ENCODE peak calls at places on chromosomes 1 and 21, in four cellular contexts. D is activated B cell treated with CpG ODN at 0.5 μM for 24 hours, Y is hepatocyte, E is body of pancreas. G is an unnamed sample.

GRCh38 chr1:9182784-9183257 is 51.8 kb upstream of the H6PD start:
- DNase-seq in D (no peak), Y (peak), E (no peak), G (no peak)

GRCh38 chr1:66767590-66767989 is 15.3 kb downstream of the DYNLT5 start:
- DNase-seq in D (no peak), Y (no peak), E (no peak), G (no peak)

GRCh38 chr1:9211291-9211811 is 23.2 kb upstream of the H6PD start:
- DNase-seq in D (no peak), Y (no peak), E (no peak), G (no peak)

GRCh38 chr1:150809651-150810050 is 1.6 kb upstream of the CTSK start:
- DNase-seq in D (no peak), Y (no peak), E (no peak), G (no peak)

GRCh38 chr21:36117276-36117675 is 17.6 kb upstream of the CBR3 start:
- DNase-seq in D (no peak), Y (no peak), E (no peak), G (no peak)

GRCh38 chr1:164693564-164694359 is 134.8 kb downstream of the PBX1 start:
- DNase-seq in D (no peak), Y (no peak), E (no peak), G (no peak)

GRCh38 chr1:116881879-116882520 is 27.7 kb upstream of the PTGFRN start:
- DNase-seq in D (no peak), Y (peak), E (peak), G (no peak)

GRCh38 chr1:171179323-171180227 is 5.5 kb upstream of the FMO2 start:
- DNase-seq in D (no peak), Y (no peak), E (no peak), G (no peak)

GRCh38 chr1:214816603-214817002 is 213.6 kb downstream of the CENPF start:
- DNase-seq in D (no peak), Y (no peak), E (no peak), G (no peak)
- TF ChIP-seq CTCF in D (no peak), Y (no peak), E (no peak), G (peak)

GRCh38 chr1:16073490-16074104 is at the start of gene FAM131C:
- DNase-seq in D (peak), Y (peak), E (peak), G (no peak)
- TF ChIP-seq CTCF in D (no peak), Y (peak), E (no peak), G (peak)

GRCh38 chr1:97190326-97190725 is 468.7 kb downstream of the PTBP2 start:
- DNase-seq in D (no peak), Y (no peak), E (no peak), G (no peak)

DNA sequence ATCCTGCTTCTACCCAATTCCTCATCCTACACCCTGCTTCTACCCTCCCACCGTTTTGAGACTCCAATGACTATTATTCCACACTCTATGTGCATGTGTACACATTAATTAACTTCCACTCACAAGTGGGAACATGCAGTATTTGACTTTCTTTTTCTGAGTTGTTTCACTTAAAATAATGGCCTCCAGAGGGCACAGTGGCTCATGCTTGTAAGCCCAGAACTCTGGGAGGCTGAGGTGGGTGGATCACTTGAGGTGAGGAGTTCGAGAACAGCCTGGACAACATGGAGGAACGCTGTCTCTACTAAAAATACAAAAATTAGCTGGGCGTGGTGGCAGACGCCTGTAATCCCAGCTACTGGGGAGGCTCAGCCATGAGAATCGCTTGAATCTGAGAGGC is 464.8 kb downstream of the PTBP2 start:
- DNase-seq in D (no peak), Y (no peak), E (no peak), G (no peak)
- TF ChIP-seq CTCF in D (no peak), Y (peak), E (no peak), G (peak)

GRCh38 chr21:30590297-30590696 is at the start of gene KRTAP22-2:
- DNase-seq in D (no peak), Y (no peak), E (no peak), G (no peak)
- TF ChIP-seq CTCF in D (no peak), Y (no peak), E (no peak), G (no peak)

GRCh38 chr1:33500547-33500946 is 28.1 kb downstream of the ZSCAN20 start:
- DNase-seq in D (no peak), Y (no peak), E (no peak), G (no peak)
- TF ChIP-seq CTCF in D (no peak), Y (no peak), E (no peak), G (peak)

DNA sequence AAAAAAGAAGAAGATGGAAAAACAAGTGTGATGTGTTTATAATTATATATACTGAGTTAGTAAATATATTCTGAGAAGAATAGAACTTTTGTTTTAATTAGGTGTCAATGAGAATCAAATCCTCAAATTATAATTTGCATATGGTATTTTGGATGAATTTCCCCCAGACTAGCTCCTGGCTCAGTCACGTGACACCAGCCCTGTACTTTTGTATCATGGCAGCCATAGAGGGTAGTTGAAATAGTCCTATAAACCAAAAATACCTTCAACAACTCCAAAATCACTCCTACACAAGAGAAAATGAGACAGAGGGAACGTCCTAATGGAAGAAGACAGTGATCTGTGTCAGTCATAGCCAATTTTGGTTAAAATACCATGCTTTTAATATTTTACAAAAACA is 9.0 kb upstream of the S1PR1 start:
- DNase-seq in D (no peak), Y (no peak), E (no peak), G (no peak)
- TF ChIP-seq CTCF in D (no peak), Y (no peak), E (no peak), G (no peak)

GRCh38 chr1:204688776-204689175 is 3.2 kb upstream of the LRRN2 start:
- DNase-seq in D (no peak), Y (no peak), E (no peak), G (no peak)

GRCh38 chr1:204694145-204694544 is 8.6 kb upstream of the LRRN2 start:
- DNase-seq in D (no peak), Y (no peak), E (no peak), G (no peak)

GRCh38 chr1:204692852-204693356 is 7.4 kb upstream of the LRRN2 start:
- DNase-seq in D (no peak), Y (no peak), E (no peak), G (no peak)

GRCh38 chr1:204695692-204696091 is 10.2 kb upstream of the LRRN2 start:
- DNase-seq in D (no peak), Y (no peak), E (no peak), G (no peak)

DNA sequence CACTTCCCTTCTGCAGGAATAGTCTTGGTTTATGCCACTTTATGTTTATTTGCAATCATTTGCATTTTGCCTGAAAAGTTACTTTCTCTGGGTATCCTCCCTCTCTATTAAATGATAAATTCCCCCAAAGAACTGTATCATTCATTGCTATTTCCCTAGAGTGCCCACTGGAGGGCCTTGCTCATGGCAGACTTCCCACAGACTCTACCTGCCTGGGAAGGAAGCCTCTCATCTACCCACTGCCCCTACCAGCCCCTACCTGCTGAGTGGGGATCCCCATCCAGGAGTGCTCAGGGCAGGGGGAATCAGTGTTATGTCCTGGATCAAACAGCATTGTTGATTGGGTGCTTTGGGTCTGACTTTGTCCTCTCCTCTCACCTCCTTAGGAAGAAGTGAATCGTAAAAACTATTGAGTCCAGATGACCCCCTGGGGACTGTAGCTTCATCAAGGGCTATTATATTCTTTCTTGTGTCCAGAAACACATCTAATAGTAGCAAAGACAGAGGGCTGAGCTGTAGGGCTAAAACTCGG is 6.8 kb upstream of the LRRN2 start:
- DNase-seq in D (no peak), Y (no peak), E (no peak), G (no peak)
- TF ChIP-seq CTCF in D (no peak), Y (no peak), E (no peak), G (peak)

GRCh38 chr1:28031173-28031572 is 57.2 kb downstream of the EYA3 start:
- DNase-seq in D (no peak), Y (no peak), E (no peak), G (no peak)

GRCh38 chr1:28039341-28039740 is 49.1 kb downstream of the EYA3 start:
- DNase-seq in D (no peak), Y (no peak), E (no peak), G (no peak)

GRCh38 chr1:28035420-28035819 is 53.0 kb downstream of the EYA3 start:
- DNase-seq in D (no peak), Y (no peak), E (no peak), G (no peak)

GRCh38 chr1:28037946-28038345 is 50.5 kb downstream of the EYA3 start:
- DNase-seq in D (no peak), Y (peak), E (no peak), G (no peak)

DNA sequence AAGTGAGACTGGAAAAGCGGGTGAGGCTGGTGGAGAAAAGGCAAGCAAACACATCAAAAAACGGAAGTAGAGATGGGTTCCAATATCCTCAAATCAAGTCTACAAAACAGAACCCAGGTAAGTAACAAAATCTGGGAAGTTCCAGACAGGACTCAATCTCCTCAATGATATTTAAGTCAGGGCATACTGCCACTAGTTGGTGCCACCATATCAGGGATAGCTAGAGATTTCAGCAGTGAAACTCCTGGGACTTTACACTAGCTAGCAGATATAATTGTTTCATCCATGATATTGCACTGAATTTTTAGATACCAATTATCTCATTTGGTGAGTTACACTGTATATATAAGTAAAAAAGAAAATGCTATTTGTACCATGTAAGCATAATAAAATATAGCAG is 52.0 kb downstream of the EYA3 start:
- DNase-seq in D (no peak), Y (no peak), E (no peak), G (no peak)
- TF ChIP-seq CTCF in D (no peak), Y (no peak), E (peak), G (no peak)

GRCh38 chr1:117967472-117967871 is 37.9 kb downstream of the WDR3 start:
- DNase-seq in D (no peak), Y (peak), E (no peak), G (no peak)
- TF ChIP-seq CTCF in D (no peak), Y (peak), E (no peak), G (peak)

DNA sequence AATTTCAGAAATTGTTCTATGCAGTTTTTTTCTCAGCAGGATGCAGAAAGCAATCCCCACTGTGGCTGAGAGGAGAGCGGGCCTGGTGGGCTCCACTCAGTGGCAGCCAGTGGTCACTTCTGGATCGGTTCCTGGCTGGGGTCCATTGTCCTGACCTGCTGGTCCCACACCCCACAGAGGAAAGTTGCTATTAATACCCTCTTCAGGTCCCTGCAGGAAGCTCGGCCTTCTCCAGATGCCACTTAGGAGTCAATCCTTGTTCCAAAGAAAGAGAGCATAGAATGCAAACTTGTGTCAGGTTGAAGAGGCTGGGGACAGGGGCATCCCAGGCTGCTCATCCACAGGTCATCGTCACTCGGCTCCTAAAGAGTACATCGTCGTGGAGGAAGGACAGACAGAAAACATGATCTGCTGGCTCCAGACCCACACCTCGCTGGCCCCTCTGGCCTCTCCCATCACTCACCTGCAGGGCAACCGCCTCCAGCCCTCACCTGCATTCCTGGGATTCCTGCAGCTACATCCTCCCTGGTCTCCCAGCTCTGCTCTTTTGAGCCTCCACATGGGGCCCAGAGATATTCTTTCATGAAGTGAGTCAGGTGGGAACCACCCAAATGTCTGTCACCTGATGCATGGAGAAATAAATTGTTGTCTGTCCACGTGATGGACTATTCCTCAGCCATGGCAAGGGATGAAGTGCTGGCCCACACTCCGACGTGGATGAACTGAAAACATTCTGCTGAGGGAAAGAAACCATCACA is 152.9 kb downstream of the PSMG1 start:
- DNase-seq in D (no peak), Y (no peak), E (no peak), G (no peak)
- TF ChIP-seq CTCF in D (no peak), Y (no peak), E (no peak), G (no peak)